ENCODE peak calls at places on chromosome 5, in ten cellular contexts. A is stimulated activated CD8-positive, alpha-beta memory T cell treated with anti-CD3 and anti-CD28 coated beads, Interleukin-4, amount 100 ng/mL, for 1 hour; P is ACHN; K is astrocyte; B is PC-3; D is head of caudate nucleus; Q is DMS 273 treated with DMSO at 0.1 percent for 48 hours; Z is SIG-M5; X is neural progenitor cell; Y is A549. H is an unnamed sample.

GRCh38 chr5:144484124-144484897 is 313.6 kb downstream of the KCTD16 start:
- DNase-seq in A (no peak), P (peak; percentile 36), K (peak; percentile 89), B (peak; percentile 54), D (no peak), Q (no peak), Z (no peak), X (no peak), Y (no peak), H (no peak)

GRCh38 chr5:67164856-67165523 is 31.6 kb downstream of the CD180 start:
- DNase-seq in A (no peak), P (no peak), K (no peak), B (no peak), D (no peak), Q (no peak), Z (no peak), X (no peak), Y (no peak), H (no peak)

GRCh38 chr5:7745882-7746735 is 104.8 kb downstream of the CFAP90 start:
- DNase-seq in A (no peak), P (peak; percentile 59), K (peak; percentile 39), B (peak; percentile 84), D (peak; percentile 65), Q (no peak), Z (no peak), X (peak; percentile 88), Y (peak; percentile 72), H (peak; percentile 5)

GRCh38 chr5:59358497-59358896 is 535.0 kb downstream of the PDE4D start:
- DNase-seq in A (no peak), P (no peak), K (peak; percentile 52), B (no peak), D (no peak), Q (peak; percentile 38), Z (no peak), X (peak; percentile 43), Y (peak; percentile 90), H (no peak)

GRCh38 chr5:370959-371810 is 49.7 kb downstream of the AHRR start:
- DNase-seq in A (no peak), P (no peak), K (no peak), B (no peak), D (peak; percentile 8), Q (no peak), Z (no peak), X (no peak), Y (no peak), H (no peak)

GRCh38 chr5:54309237-54309636 is 1.1 kb downstream of the ARL15 start:
- DNase-seq in A (no peak), P (peak; percentile 24), K (no peak), B (no peak), D (no peak), Q (no peak), Z (no peak), X (peak; percentile 13), Y (no peak), H (no peak)

GRCh38 chr5:163381832-163382231 is 55.6 kb upstream of the CCNG1 start:
- DNase-seq in A (no peak), P (no peak), K (no peak), B (peak; percentile 63), D (no peak), Q (no peak), Z (no peak), X (no peak), Y (no peak), H (no peak)

GRCh38 chr5:135834639-135835529 is at the start of gene SLC25A48:
- DNase-seq in A (no peak), P (peak; percentile 52), K (no peak), B (no peak), D (peak; percentile 51), Q (peak; percentile 67), Z (no peak), X (peak; percentile 93), Y (peak; percentile 75), H (no peak)

GRCh38 chr5:103849934-103850333 is 287.3 kb upstream of the NUDT12 start:
- DNase-seq in A (no peak), P (peak; percentile 80), K (peak; percentile 93), B (peak; percentile 98), D (no peak), Q (no peak), Z (no peak), X (no peak), Y (peak; percentile 76), H (no peak)

GRCh38 chr5:68047035-68047434 is 168.5 kb upstream of the PIK3R1 start:
- DNase-seq in A (no peak), P (no peak), K (peak; percentile 92), B (no peak), D (no peak), Q (no peak), Z (no peak), X (no peak), Y (no peak), H (no peak)